ENCODE peak calls at places on chromosomes 5 and 9, in four cellular contexts. S, U, T and M are unnamed samples.

GRCh38 chr5:132883261-132883834 is 9.9 kb downstream of the LEAP2 start:
- DNase-seq in S (peak; percentile 83), U (peak; percentile 63), T (no peak), M (peak; percentile 71)

GRCh38 chr5:579211-579610 is 32.9 kb upstream of the CEP72 start:
- DNase-seq in S (no peak), U (no peak), T (no peak), M (no peak)

GRCh38 chr5:134432174-134432573 is 20.5 kb upstream of the CDKN2AIPNL start:
- DNase-seq in S (no peak), U (no peak), T (no peak), M (no peak)

GRCh38 chr5:158384535-158385421 is 525.8 kb upstream of the CLINT1 start:
- DNase-seq in S (no peak), U (no peak), T (no peak), M (no peak)

GRCh38 chr5:10726913-10727517 is 34.0 kb downstream of the DAP start:
- DNase-seq in S (no peak), U (no peak), T (no peak), M (no peak)

GRCh38 chr9:114718801-114719221 is 36.8 kb upstream of the TEX48 start:
- DNase-seq in S (no peak), U (no peak), T (no peak), M (no peak)

GRCh38 chr9:126674365-126675146 is 60.8 kb downstream of the LMX1B start:
- DNase-seq in S (no peak), U (no peak), T (no peak), M (no peak)

GRCh38 chr5:56129288-56129687 is 103.8 kb downstream of the ANKRD55 start:
- DNase-seq in S (no peak), U (no peak), T (no peak), M (no peak)

GRCh38 chr5:40475546-40475945 is 204.2 kb upstream of the PTGER4 start:
- DNase-seq in S (no peak), U (no peak), T (no peak), M (no peak)

GRCh38 chr9:81665514-81665838 is 23.9 kb downstream of the TLE1 start:
- DNase-seq in S (peak; percentile 23), U (no peak), T (no peak), M (no peak)

GRCh38 chr9:115232375-115232774 is 114.4 kb upstream of the TNC start:
- DNase-seq in S (no peak), U (no peak), T (no peak), M (no peak)

GRCh38 chr5:43140286-43140685 is 19.6 kb downstream of the ZNF131 start:
- DNase-seq in S (no peak), U (no peak), T (no peak), M (no peak)

GRCh38 chr9:8570776-8571175 is 771.2 kb upstream of the DMAC1 start:
- DNase-seq in S (no peak), U (no peak), T (no peak), M (no peak)

GRCh38 chr5:28543699-28544098 is 1505.3 kb upstream of the CDH9 start:
- DNase-seq in S (no peak), U (no peak), T (no peak), M (no peak)